ENCODE peak calls at places on chromosomes 1 and 21, in seven cellular contexts. H is ovary, S is hypothalamus, R is GM12891, A is progenitor cell of endocrine pancreas, M is activated T-helper 1 cell treated with Interleukin-2 at 50 U/mL for 16 hours, I is AG04450. Z is an unnamed sample.

GRCh38 chr1:9235123-9235513 is 544 bp downstream of the H6PD start:
- DNase-seq in I (no peak), S (no peak), H (peak), A (peak), M (no peak), R (no peak), Z (no peak)

GRCh38 chr1:96370752-96371151 is 350.8 kb upstream of the PTBP2 start:
- DNase-seq in S (no peak), R (no peak), M (no peak), H (no peak), A (no peak), I (peak), Z (no peak)

GRCh38 chr1:116842654-116843053 is 67.1 kb upstream of the PTGFRN start:
- DNase-seq in S (no peak), R (no peak), I (no peak), A (no peak), M (no peak), H (no peak), Z (no peak)

GRCh38 chr1:60989745-60990718 is 92.3 kb upstream of the NFIA start:
- DNase-seq in S (no peak), A (no peak), I (peak), H (peak), R (no peak), M (no peak), Z (no peak)

GRCh38 chr1:226872455-226872854 is 2.0 kb downstream of the PSEN2 start:
- DNase-seq in I (no peak), A (no peak), M (no peak), S (no peak), H (no peak), R (no peak), Z (no peak)

GRCh38 chr1:234992065-234992464 is 136.6 kb downstream of the TOMM20 start:
- DNase-seq in H (no peak), A (no peak), R (no peak), M (no peak), I (no peak), S (no peak), Z (no peak)

GRCh38 chr1:91020486-91020885 is 1.3 kb downstream of the ZNF644 start:
- DNase-seq in I (no peak), M (no peak), A (no peak), R (no peak), S (no peak), H (no peak), Z (no peak)

GRCh38 chr1:184745929-184746583 is 8.6 kb downstream of the EDEM3 start:
- DNase-seq in A (no peak), M (no peak), R (no peak), H (no peak), S (no peak), I (no peak), Z (no peak)

GRCh38 chr1:59156526-59157196 is 140.2 kb upstream of the FGGY start:
- DNase-seq in I (no peak), H (no peak), A (no peak), M (no peak), R (no peak), S (peak), Z (no peak)

GRCh38 chr1:206925116-206925736 is 3.5 kb upstream of the FCMR start:
- DNase-seq in H (no peak), A (no peak), S (no peak), I (no peak), M (peak), R (no peak), Z (no peak)

GRCh38 chr1:204756349-204756748 is 70.8 kb upstream of the LRRN2 start:
- DNase-seq in H (no peak), A (no peak), M (no peak), I (no peak), S (no peak), R (no peak), Z (no peak)

GRCh38 chr1:111565079-111565478 is 54.5 kb upstream of the RAP1A start:
- DNase-seq in A (no peak), H (no peak), I (peak), M (no peak), R (no peak), S (peak), Z (no peak)

GRCh38 chr1:239987103-239987745 is 104.5 kb upstream of the FMN2 start:
- DNase-seq in H (peak), A (no peak), M (no peak), R (no peak), S (peak), I (peak), Z (no peak)

GRCh38 chr21:18244721-18245486 is at the start of gene CHODL:
- DNase-seq in M (no peak), A (peak), S (no peak), R (no peak), I (no peak), H (peak), Z (no peak)

GRCh38 chr1:91166106-91166712 is 144.4 kb upstream of the ZNF644 start:
- DNase-seq in H (peak), R (peak), S (peak), M (peak), I (peak), A (peak), Z (no peak)

GRCh38 chr1:1946540-1946939 is 27.5 kb upstream of the TMEM52 start:
- DNase-seq in M (no peak), S (peak), H (no peak), R (no peak), I (no peak), A (no peak), Z (no peak)

GRCh38 chr1:155777541-155777940 is 79.5 kb downstream of the GON4L start:
- DNase-seq in A (no peak), S (no peak), M (no peak), H (no peak), I (no peak), R (no peak), Z (no peak)

GRCh38 chr1:47758341-47759237 is 238.6 kb downstream of the TRABD2B start:
- DNase-seq in M (no peak), R (no peak), I (no peak), A (no peak), S (no peak), H (no peak), Z (no peak)

GRCh38 chr1:17009706-17010105 is 2.0 kb downstream of the ATP13A2 start:
- DNase-seq in M (no peak), R (no peak), H (no peak), I (no peak), A (no peak), S (no peak), Z (no peak)

GRCh38 chr1:116314305-116314919 is 58.6 kb upstream of the ATP1A1 start:
- DNase-seq in H (no peak), I (no peak), A (no peak), R (no peak), S (no peak), M (no peak), Z (no peak)

GRCh38 chr1:153375511-153375910 is at the start of gene S100A12:
- DNase-seq in R (no peak), A (no peak), I (peak), M (no peak), S (no peak), H (no peak), Z (no peak)

GRCh38 chr1:204417231-204417997 is 5.8 kb upstream of the PPP1R15B start:
- DNase-seq in S (peak), I (peak), A (no peak), R (no peak), M (no peak), H (peak), Z (no peak)

GRCh38 chr1:59220356-59220755 is 76.5 kb upstream of the FGGY start:
- DNase-seq in M (no peak), S (no peak), A (no peak), H (no peak), R (no peak), I (no peak), Z (no peak)